ENCODE peak calls at places on chromosomes 5 and 9, in seven cellular contexts. One of them, this sample, is unnamed. For H3K36me3, the result is how much of the 10 kb centered on the place peaks cover.

GRCh38 chr5:107468286-107468685 is 202.5 kb downstream of the EFNA5 start:
- DNase-seq in SJSA1: no peak
- DNase-seq in HAP-1: no peak
- DNase-seq in brain microvascular endothelial cell: no peak
- DNase-seq in aorta: no peak
- DNase-seq in iPS DF 6.9: no peak
- DNase-seq in effector memory CD4-positive, alpha-beta T cell: no peak
- DNase-seq in this sample: no peak

GRCh38 chr5:133924221-133924920 is 44.1 kb downstream of the C5orf15 start:
- DNase-seq in SJSA1: no peak
- DNase-seq in HAP-1: no peak
- DNase-seq in brain microvascular endothelial cell: no peak
- DNase-seq in aorta: no peak
- DNase-seq in iPS DF 6.9: no peak
- DNase-seq in effector memory CD4-positive, alpha-beta T cell: no peak
- DNase-seq in this sample: no peak

GRCh38 chr9:84781431-84781830 is 111.9 kb downstream of the NTRK2 start:
- DNase-seq in SJSA1: no peak
- DNase-seq in HAP-1: peak
- DNase-seq in brain microvascular endothelial cell: peak
- DNase-seq in aorta: no peak
- DNase-seq in iPS DF 6.9: no peak
- DNase-seq in effector memory CD4-positive, alpha-beta T cell: no peak
- DNase-seq in this sample: no peak

GRCh38 chr9:137986268-137987099 is 108.9 kb downstream of the CACNA1B start:
- DNase-seq in SJSA1: no peak
- DNase-seq in HAP-1: no peak
- DNase-seq in brain microvascular endothelial cell: no peak
- DNase-seq in aorta: no peak
- DNase-seq in iPS DF 6.9: no peak
- DNase-seq in effector memory CD4-positive, alpha-beta T cell: no peak
- DNase-seq in this sample: no peak

GRCh38 chr5:133685402-133686018 is 73.2 kb upstream of the FSTL4 start:
- DNase-seq in SJSA1: no peak
- DNase-seq in HAP-1: no peak
- DNase-seq in brain microvascular endothelial cell: no peak
- DNase-seq in aorta: peak
- DNase-seq in iPS DF 6.9: no peak
- DNase-seq in effector memory CD4-positive, alpha-beta T cell: no peak
- DNase-seq in this sample: no peak

GRCh38 chr9:113853333-113853732 is 22.8 kb upstream of the ZNF618 start:
- DNase-seq in SJSA1: no peak
- DNase-seq in HAP-1: peak
- DNase-seq in brain microvascular endothelial cell: no peak
- DNase-seq in aorta: no peak
- DNase-seq in iPS DF 6.9: peak
- DNase-seq in effector memory CD4-positive, alpha-beta T cell: no peak
- DNase-seq in this sample: no peak

GRCh38 chr5:102772273-102772672 is 17.2 kb downstream of the PAM start:
- DNase-seq in SJSA1: no peak
- DNase-seq in HAP-1: no peak
- DNase-seq in brain microvascular endothelial cell: no peak
- DNase-seq in aorta: no peak
- DNase-seq in iPS DF 6.9: no peak
- DNase-seq in effector memory CD4-positive, alpha-beta T cell: no peak
- DNase-seq in this sample: no peak

GRCh38 chr9:36263662-36264061 is 5.4 kb upstream of the GNE start:
- DNase-seq in SJSA1: no peak
- DNase-seq in HAP-1: no peak
- DNase-seq in brain microvascular endothelial cell: no peak
- DNase-seq in aorta: no peak
- DNase-seq in iPS DF 6.9: no peak
- DNase-seq in effector memory CD4-positive, alpha-beta T cell: no peak
- DNase-seq in this sample: no peak

GRCh38 chr5:67416133-67416937 is 219.7 kb upstream of the CD180 start:
- DNase-seq in SJSA1: no peak
- DNase-seq in HAP-1: no peak
- DNase-seq in brain microvascular endothelial cell: no peak
- DNase-seq in aorta: no peak
- DNase-seq in iPS DF 6.9: no peak
- DNase-seq in effector memory CD4-positive, alpha-beta T cell: no peak
- DNase-seq in this sample: no peak

GRCh38 chr5:160233215-160233614 is 3.9 kb downstream of the FABP6 start:
- DNase-seq in SJSA1: no peak
- DNase-seq in HAP-1: no peak
- DNase-seq in brain microvascular endothelial cell: no peak
- DNase-seq in aorta: no peak
- DNase-seq in iPS DF 6.9: no peak
- DNase-seq in effector memory CD4-positive, alpha-beta T cell: no peak
- DNase-seq in this sample: no peak

GRCh38 chr5:116396700-116397099 is 177.9 kb downstream of the SEMA6A start:
- DNase-seq in SJSA1: no peak
- DNase-seq in HAP-1: no peak
- DNase-seq in brain microvascular endothelial cell: no peak
- DNase-seq in aorta: no peak
- DNase-seq in iPS DF 6.9: no peak
- DNase-seq in effector memory CD4-positive, alpha-beta T cell: no peak
- DNase-seq in this sample: no peak

GRCh38 chr9:5578018-5578697 is 50.7 kb upstream of the RIC1 start:
- DNase-seq in SJSA1: no peak
- DNase-seq in HAP-1: no peak
- DNase-seq in brain microvascular endothelial cell: no peak
- DNase-seq in aorta: no peak
- DNase-seq in iPS DF 6.9: no peak
- DNase-seq in effector memory CD4-positive, alpha-beta T cell: no peak
- DNase-seq in this sample: no peak

GRCh38 chr5:68406344-68406743 is 190.8 kb downstream of the PIK3R1 start:
- DNase-seq in SJSA1: no peak
- DNase-seq in HAP-1: no peak
- DNase-seq in brain microvascular endothelial cell: no peak
- DNase-seq in aorta: no peak
- DNase-seq in iPS DF 6.9: no peak
- DNase-seq in effector memory CD4-positive, alpha-beta T cell: no peak
- DNase-seq in this sample: no peak

GRCh38 chr5:114367029-114367428 is 5.2 kb downstream of the KCNN2 start:
- DNase-seq in SJSA1: no peak
- DNase-seq in HAP-1: no peak
- DNase-seq in brain microvascular endothelial cell: no peak
- DNase-seq in aorta: no peak
- DNase-seq in iPS DF 6.9: no peak
- DNase-seq in effector memory CD4-positive, alpha-beta T cell: no peak
- DNase-seq in this sample: no peak

DNA sequence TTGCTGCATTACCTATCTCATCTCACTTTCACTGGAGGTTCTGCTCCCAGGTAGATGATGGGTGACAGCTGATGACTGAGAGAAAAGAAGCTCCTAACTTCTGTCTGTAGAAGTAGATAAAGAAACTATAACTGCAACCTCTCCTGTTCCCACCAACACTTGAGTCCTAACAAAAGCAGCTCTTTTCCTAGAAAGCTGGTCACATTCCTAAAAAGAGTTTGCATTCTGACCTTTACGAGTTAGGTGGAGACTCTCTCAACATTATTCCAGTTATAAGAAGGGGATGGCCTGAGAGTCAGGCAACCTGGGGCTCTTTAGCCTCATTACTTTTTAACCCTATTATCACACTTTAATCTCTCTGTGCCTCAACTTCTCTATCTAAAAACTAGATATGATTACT is 8.9 kb upstream of the PCAT7 start:
- DNase-seq in SJSA1: no peak
- DNase-seq in HAP-1: no peak
- DNase-seq in brain microvascular endothelial cell: no peak
- DNase-seq in aorta: no peak
- DNase-seq in iPS DF 6.9: no peak
- DNase-seq in effector memory CD4-positive, alpha-beta T cell: no peak
- DNase-seq in this sample: no peak
- H3K36me3 ChIP-seq in SJSA1: under half
- H3K36me3 ChIP-seq in HAP-1: under half
- H3K36me3 ChIP-seq in brain microvascular endothelial cell: under half
- H3K36me3 ChIP-seq in aorta: under half
- H3K36me3 ChIP-seq in iPS DF 6.9: under half
- H3K36me3 ChIP-seq in effector memory CD4-positive, alpha-beta T cell: under half
- H3K36me3 ChIP-seq in this sample: under half

DNA sequence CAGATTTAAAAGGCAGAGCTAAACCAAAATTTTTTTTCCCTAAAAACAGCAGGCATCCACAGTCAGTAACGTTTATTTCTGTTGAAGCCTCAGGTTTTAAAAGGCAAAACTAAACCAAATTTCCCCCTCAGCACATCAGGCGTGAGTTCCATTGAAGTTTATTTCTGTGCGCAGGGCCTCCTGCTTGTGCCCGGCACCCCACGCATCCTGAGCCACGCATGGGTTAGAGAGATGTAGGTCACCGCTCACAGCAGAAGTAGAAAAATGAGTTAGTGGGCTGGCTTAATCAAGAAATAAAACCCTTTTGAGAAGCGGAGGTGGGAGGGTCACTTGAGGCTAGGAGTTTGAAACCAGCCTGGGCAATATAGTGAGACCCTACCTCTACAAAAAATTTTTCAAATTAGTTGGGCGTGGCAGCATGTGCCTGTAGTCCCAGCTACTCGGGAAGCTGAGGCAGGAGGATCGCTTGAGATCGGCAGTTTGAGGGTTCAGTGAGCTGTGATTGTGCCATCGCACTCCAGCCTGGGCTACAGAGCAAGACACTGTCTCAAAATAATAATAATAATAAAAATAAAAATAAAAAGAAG is 75.6 kb upstream of the SPIN1 start:
- DNase-seq in SJSA1: no peak
- DNase-seq in HAP-1: no peak
- DNase-seq in brain microvascular endothelial cell: no peak
- DNase-seq in aorta: no peak
- DNase-seq in iPS DF 6.9: no peak
- DNase-seq in effector memory CD4-positive, alpha-beta T cell: no peak
- DNase-seq in this sample: no peak
- H3K36me3 ChIP-seq in SJSA1: under half
- H3K36me3 ChIP-seq in HAP-1: under half
- H3K36me3 ChIP-seq in brain microvascular endothelial cell: under half
- H3K36me3 ChIP-seq in aorta: under half
- H3K36me3 ChIP-seq in iPS DF 6.9: under half
- H3K36me3 ChIP-seq in effector memory CD4-positive, alpha-beta T cell: under half
- H3K36me3 ChIP-seq in this sample: under half

GRCh38 chr9:114902773-114903589 is 27.4 kb downstream of the TNFSF8 start:
- DNase-seq in SJSA1: no peak
- DNase-seq in HAP-1: no peak
- DNase-seq in brain microvascular endothelial cell: peak
- DNase-seq in aorta: no peak
- DNase-seq in iPS DF 6.9: no peak
- DNase-seq in effector memory CD4-positive, alpha-beta T cell: no peak
- DNase-seq in this sample: no peak
- H3K36me3 ChIP-seq in SJSA1: under half
- H3K36me3 ChIP-seq in HAP-1: under half
- H3K36me3 ChIP-seq in brain microvascular endothelial cell: under half
- H3K36me3 ChIP-seq in aorta: under half
- H3K36me3 ChIP-seq in iPS DF 6.9: under half
- H3K36me3 ChIP-seq in effector memory CD4-positive, alpha-beta T cell: under half
- H3K36me3 ChIP-seq in this sample: under half

DNA sequence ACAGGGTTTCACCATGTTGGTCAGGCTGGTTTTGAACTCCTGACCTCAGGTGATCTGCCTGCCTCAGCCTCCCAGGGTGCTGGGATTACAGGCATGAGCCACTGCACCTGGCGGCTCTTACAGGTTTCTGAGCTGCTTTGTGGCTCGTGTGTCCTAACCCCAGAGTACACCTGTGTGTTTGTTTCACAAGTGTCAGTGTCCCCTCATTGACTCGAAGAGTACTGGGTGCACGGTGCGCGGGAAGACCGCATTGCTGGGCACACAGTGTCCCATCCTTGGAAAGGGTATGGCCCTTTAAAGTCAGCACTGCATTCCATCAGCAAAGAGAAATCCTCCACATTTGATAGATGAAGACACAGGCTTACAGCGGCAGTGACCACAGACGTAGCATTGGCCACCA is 23.8 kb downstream of the NDST1 start:
- DNase-seq in SJSA1: no peak
- DNase-seq in HAP-1: no peak
- DNase-seq in brain microvascular endothelial cell: no peak
- DNase-seq in aorta: peak
- DNase-seq in iPS DF 6.9: no peak
- DNase-seq in effector memory CD4-positive, alpha-beta T cell: no peak
- DNase-seq in this sample: no peak
- H3K36me3 ChIP-seq in SJSA1: half or more
- H3K36me3 ChIP-seq in HAP-1: under half
- H3K36me3 ChIP-seq in brain microvascular endothelial cell: half or more
- H3K36me3 ChIP-seq in aorta: under half
- H3K36me3 ChIP-seq in iPS DF 6.9: under half
- H3K36me3 ChIP-seq in effector memory CD4-positive, alpha-beta T cell: under half
- H3K36me3 ChIP-seq in this sample: under half

GRCh38 chr5:153491408-153491807 is 938 bp downstream of the GRIA1 start:
- DNase-seq in SJSA1: no peak
- DNase-seq in HAP-1: no peak
- DNase-seq in brain microvascular endothelial cell: no peak
- DNase-seq in aorta: no peak
- DNase-seq in iPS DF 6.9: no peak
- DNase-seq in effector memory CD4-positive, alpha-beta T cell: no peak
- DNase-seq in this sample: no peak
- H3K36me3 ChIP-seq in SJSA1: under half
- H3K36me3 ChIP-seq in HAP-1: under half
- H3K36me3 ChIP-seq in brain microvascular endothelial cell: under half
- H3K36me3 ChIP-seq in aorta: under half
- H3K36me3 ChIP-seq in iPS DF 6.9: under half
- H3K36me3 ChIP-seq in effector memory CD4-positive, alpha-beta T cell: under half
- H3K36me3 ChIP-seq in this sample: under half

DNA sequence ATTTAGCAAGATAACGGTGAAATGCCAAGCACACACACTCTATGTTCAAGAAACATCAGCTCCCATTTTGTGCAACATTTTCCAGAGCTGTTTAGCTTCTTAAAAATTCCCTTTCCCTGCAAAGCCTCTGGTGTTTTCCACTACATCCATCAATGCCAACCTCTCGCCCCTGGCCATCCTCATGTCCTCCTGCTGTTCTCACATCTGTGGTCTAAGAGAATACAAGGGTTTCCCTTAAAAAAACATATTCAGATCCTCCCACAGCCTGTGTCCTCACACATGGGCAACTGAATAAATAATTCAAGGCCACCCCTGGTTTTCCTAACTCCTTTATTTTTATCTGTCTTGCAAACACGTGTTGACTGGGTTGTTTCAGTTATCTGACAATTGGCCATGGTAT is 70.3 kb downstream of the PAPPA start:
- DNase-seq in SJSA1: no peak
- DNase-seq in HAP-1: no peak
- DNase-seq in brain microvascular endothelial cell: no peak
- DNase-seq in aorta: no peak
- DNase-seq in iPS DF 6.9: no peak
- DNase-seq in effector memory CD4-positive, alpha-beta T cell: no peak
- DNase-seq in this sample: no peak
- H3K36me3 ChIP-seq in SJSA1: under half
- H3K36me3 ChIP-seq in HAP-1: under half
- H3K36me3 ChIP-seq in brain microvascular endothelial cell: half or more
- H3K36me3 ChIP-seq in aorta: under half
- H3K36me3 ChIP-seq in iPS DF 6.9: under half
- H3K36me3 ChIP-seq in effector memory CD4-positive, alpha-beta T cell: under half
- H3K36me3 ChIP-seq in this sample: under half

This sample was measured in vagina.